ENCODE peak calls at places on chromosomes 1 and 21, in six cellular contexts. C, X, L, U, D and V are unnamed samples.

GRCh38 chr1:219542828-219543518 is 69.9 kb downstream of the ZC3H11B start:
- DNase-seq in U (no peak), C (no peak), D (no peak), L (no peak), X (no peak), V (no peak)

GRCh38 chr1:147611021-147611426 is 59.3 kb downstream of the ACP6 start:
- DNase-seq in D (peak; percentile 28), U (no peak), C (peak; percentile 52), L (no peak), X (no peak), V (no peak)

GRCh38 chr1:109399326-109399957 is 1.7 kb upstream of the SORT1 start:
- DNase-seq in L (peak; percentile 58), X (peak; percentile 65), U (no peak), D (peak; percentile 73), C (peak; percentile 50), V (peak; percentile 93)

GRCh38 chr21:34974162-34974981 is 74.7 kb downstream of the RUNX1 start:
- DNase-seq in D (no peak), L (no peak), U (no peak), X (peak; percentile 79), C (peak; percentile 65), V (no peak)

GRCh38 chr1:220431840-220432239 is 96.1 kb upstream of the MARK1 start:
- DNase-seq in D (no peak), U (no peak), C (no peak), X (no peak), L (no peak), V (peak; percentile 84)

GRCh38 chr1:30892671-30893073 is 15.9 kb downstream of the SDC3 start:
- DNase-seq in D (no peak), X (no peak), L (no peak), U (no peak), C (no peak), V (no peak)

GRCh38 chr1:94926365-94926914 is 470 bp downstream of the CNN3 start:
- DNase-seq in D (peak; percentile 3), U (no peak), C (peak; percentile 51), X (no peak), L (peak; percentile 75), V (no peak)

GRCh38 chr1:21251773-21252471 is 38.3 kb downstream of the ECE1 start:
- DNase-seq in C (no peak), L (peak; percentile 30), U (peak; percentile 60), X (no peak), D (no peak), V (peak; percentile 100)

GRCh38 chr1:151945725-151946365 is 36.5 kb upstream of the THEM4 start:
- DNase-seq in X (peak; percentile 44), U (peak; percentile 77), L (no peak), D (peak; percentile 94), C (peak; percentile 31), V (peak; percentile 100)

GRCh38 chr21:45303111-45303615 is 15.5 kb upstream of the POFUT2 start:
- DNase-seq in C (no peak), L (no peak), D (no peak), X (no peak), U (no peak), V (no peak)

GRCh38 chr1:226634611-226635246 is 86.2 kb downstream of the STUM start:
- DNase-seq in X (no peak), D (no peak), U (no peak), L (no peak), C (no peak), V (no peak)

GRCh38 chr1:230204852-230205251 is 137.8 kb downstream of the GALNT2 start:
- DNase-seq in U (no peak), C (no peak), L (no peak), D (no peak), X (no peak), V (no peak)

GRCh38 chr1:20184997-20185833 is 681 bp upstream of the UBXN10 start:
- DNase-seq in C (peak; percentile 55), X (peak; percentile 56), L (no peak), D (no peak), U (no peak), V (no peak)

GRCh38 chr21:36260030-36260787 is 59.8 kb upstream of the MORC3 start:
- DNase-seq in U (peak; percentile 79), L (peak; percentile 49), D (peak; percentile 27), X (peak; percentile 70), C (peak; percentile 76), V (peak; percentile 84)

GRCh38 chr1:186154651-186155050 is 220.4 kb downstream of the TPR start:
- DNase-seq in U (no peak), X (no peak), L (no peak), C (no peak), D (no peak), V (peak; percentile 4)

GRCh38 chr1:17348593-17349234 is 23.3 kb upstream of the PADI6 start:
- DNase-seq in C (peak; percentile 69), L (no peak), X (no peak), U (no peak), D (no peak), V (no peak)

GRCh38 chr1:6599141-6599975 is 3.3 kb downstream of the KLHL21 start:
- DNase-seq in U (no peak), C (no peak), D (no peak), X (peak; percentile 64), L (no peak), V (no peak)

GRCh38 chr1:161816201-161816600 is 50.1 kb downstream of the ATF6 start:
- DNase-seq in D (no peak), C (no peak), U (no peak), L (no peak), X (no peak), V (no peak)

GRCh38 chr21:37758997-37759396 is 157.3 kb downstream of the KCNJ6 start:
- DNase-seq in U (peak; percentile 60), X (no peak), L (peak; percentile 59), C (peak; percentile 29), D (peak; percentile 13), V (peak; percentile 72)

GRCh38 chr1:118987431-118988185 is 535 bp downstream of the TBX15 start:
- DNase-seq in X (no peak), D (peak; percentile 19), L (peak; percentile 15), U (peak; percentile 23), C (peak; percentile 36), V (no peak)

GRCh38 chr21:40165671-40166070 is 298.4 kb downstream of the PCP4 start:
- DNase-seq in X (no peak), U (no peak), L (no peak), D (no peak), C (no peak), V (no peak)

GRCh38 chr1:51729824-51730284 is 113.0 kb downstream of the OSBPL9 start:
- DNase-seq in D (no peak), U (peak; percentile 27), X (no peak), L (no peak), C (no peak), V (no peak)

GRCh38 chr21:42195378-42196031 is 23.4 kb upstream of the ABCG1 start:
- DNase-seq in C (no peak), X (no peak), D (no peak), L (no peak), U (no peak), V (peak; percentile 33)

GRCh38 chr1:203026666-203027663 is 674 bp downstream of the PPFIA4 start:
- DNase-seq in U (no peak), D (no peak), L (peak; percentile 29), C (peak; percentile 22), X (no peak), V (no peak)

GRCh38 chr1:14111121-14111520 is 411.1 kb downstream of the PRDM2 start:
- DNase-seq in X (no peak), L (no peak), D (no peak), U (no peak), C (no peak), V (no peak)

GRCh38 chr21:14737278-14737677 is 191.2 kb upstream of the SAMSN1 start:
- DNase-seq in U (no peak), X (no peak), D (no peak), C (no peak), L (no peak), V (no peak)

GRCh38 chr1:174995121-174995520 is 4.6 kb upstream of the CACYBP start:
- DNase-seq in X (no peak), L (no peak), U (no peak), C (no peak), D (no peak), V (no peak)